ENCODE peak calls at places on chromosomes 11 and 22, in eight cellular contexts. A is A549; L is GM23248; C is IMR-90; U is fibroblast of mammary gland; F is small intestine; W is Jurkat, Clone E6-1; D is H7. R is an unnamed sample.

GRCh38 chr11:94832604-94833238 is 64.6 kb downstream of the AMOTL1 start:
- DNase-seq in F (no peak), L (no peak), A (no peak), D (no peak), C (no peak), U (no peak), W (no peak), R (no peak)

GRCh38 chr22:32951807-32952153 is 106.4 kb downstream of the SYN3 start:
- DNase-seq in F (no peak), U (no peak), W (no peak), L (no peak), C (no peak), D (no peak), A (no peak), R (no peak)

GRCh38 chr11:120877746-120878365 is 146.0 kb upstream of the TBCEL start:
- DNase-seq in U (no peak), L (no peak), D (no peak), A (no peak), F (no peak), W (no peak), C (no peak), R (no peak)

GRCh38 chr11:69830086-69830485 is 10.9 kb upstream of the FGF3 start:
- DNase-seq in C (no peak), D (no peak), L (no peak), U (no peak), F (no peak), A (no peak), W (no peak), R (no peak)

GRCh38 chr11:78893996-78894395 is 319.3 kb upstream of the NARS2 start:
- DNase-seq in W (no peak), F (no peak), A (no peak), U (no peak), C (no peak), L (no peak), D (no peak), R (no peak)

GRCh38 chr22:44272330-44272729 is 40.4 kb downstream of the SHISAL1 start:
- DNase-seq in W (no peak), D (peak; percentile 12), U (no peak), F (no peak), C (no peak), L (no peak), A (no peak), R (no peak)

GRCh38 chr22:35728639-35729308 is 11.1 kb downstream of the APOL5 start:
- DNase-seq in W (peak; percentile 17), C (no peak), F (peak; percentile 99), L (no peak), D (no peak), U (no peak), A (no peak), R (no peak)

GRCh38 chr22:39236321-39237275 is 8.2 kb downstream of the PDGFB start:
- DNase-seq in F (peak; percentile 33), A (no peak), U (no peak), C (no peak), L (no peak), W (peak; percentile 58), D (no peak), R (no peak)

GRCh38 chr11:34977039-34977906 is 60.9 kb downstream of the PDHX start:
- DNase-seq in C (peak; percentile 94), A (peak; percentile 19), F (no peak), L (peak; percentile 82), W (no peak), U (peak; percentile 83), D (no peak), R (no peak)

GRCh38 chr11:10637629-10638028 is 55.9 kb downstream of the IRAG1 start:
- DNase-seq in L (no peak), F (no peak), U (no peak), C (no peak), D (no peak), A (no peak), W (no peak), R (no peak)

DNA sequence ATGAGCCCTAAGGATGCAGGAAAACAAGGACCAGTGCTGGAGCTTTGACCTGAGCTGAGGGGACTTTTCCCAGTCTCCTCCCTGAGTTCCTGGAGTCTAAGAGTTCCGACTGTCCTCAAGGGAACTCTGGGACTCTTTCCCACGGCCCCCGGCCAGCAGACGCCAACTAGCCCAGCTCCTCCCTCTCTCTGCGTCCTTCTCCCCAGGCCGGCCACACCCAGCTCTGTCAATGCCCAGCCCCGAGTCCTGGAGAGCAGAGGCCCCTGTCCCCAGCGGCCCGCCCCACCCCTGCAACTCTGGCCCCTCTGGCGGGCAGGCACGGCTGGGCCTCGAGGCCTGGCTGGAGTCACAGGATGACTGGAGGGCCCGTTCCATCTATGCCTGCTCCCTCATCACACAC is 29.8 kb downstream of the NECTIN1 start:
- DNase-seq in L (peak; percentile 37), U (peak; percentile 57), F (peak; percentile 97), D (no peak), W (no peak), C (no peak), A (no peak), R (no peak)
- H3K4me3 ChIP-seq in L (no peak overlapping the region), U (no peak overlapping the region), F (no peak overlapping the region), D (no peak overlapping the region), W (no peak overlapping the region), C (no peak overlapping the region), A (no peak overlapping the region), R (no peak overlapping the region)

GRCh38 chr11:67371199-67371548 is 2.2 kb downstream of the CLCF1 start:
- DNase-seq in U (no peak), L (no peak), D (no peak), A (no peak), W (no peak), C (no peak), F (no peak), R (no peak)
- H3K4me3 ChIP-seq in U (peak overlapping the region; percentile 52), L (peak overlapping the region; percentile 81), D (no peak overlapping the region), A (peak overlapping the region; percentile 68), W (no peak overlapping the region), C (no peak overlapping the region), F (no peak overlapping the region), R (no peak overlapping the region)

GRCh38 chr11:125092669-125093068 is 18.8 kb downstream of the TMEM218 start:
- DNase-seq in U (no peak), W (no peak), D (peak; percentile 30), F (no peak), L (no peak), C (no peak), A (no peak), R (no peak)

GRCh38 chr11:125091877-125092664 is 19.4 kb downstream of the TMEM218 start:
- DNase-seq in D (peak; percentile 43), L (no peak), W (no peak), F (no peak), U (no peak), C (no peak), A (no peak), R (no peak)

GRCh38 chr11:125090816-125091215 is 20.6 kb downstream of the TMEM218 start:
- DNase-seq in F (no peak), A (no peak), L (no peak), D (no peak), C (no peak), U (no peak), W (no peak), R (no peak)

GRCh38 chr11:125093502-125093901 is 17.9 kb downstream of the TMEM218 start:
- DNase-seq in W (no peak), A (no peak), L (no peak), U (no peak), F (no peak), C (no peak), D (no peak), R (no peak)

DNA sequence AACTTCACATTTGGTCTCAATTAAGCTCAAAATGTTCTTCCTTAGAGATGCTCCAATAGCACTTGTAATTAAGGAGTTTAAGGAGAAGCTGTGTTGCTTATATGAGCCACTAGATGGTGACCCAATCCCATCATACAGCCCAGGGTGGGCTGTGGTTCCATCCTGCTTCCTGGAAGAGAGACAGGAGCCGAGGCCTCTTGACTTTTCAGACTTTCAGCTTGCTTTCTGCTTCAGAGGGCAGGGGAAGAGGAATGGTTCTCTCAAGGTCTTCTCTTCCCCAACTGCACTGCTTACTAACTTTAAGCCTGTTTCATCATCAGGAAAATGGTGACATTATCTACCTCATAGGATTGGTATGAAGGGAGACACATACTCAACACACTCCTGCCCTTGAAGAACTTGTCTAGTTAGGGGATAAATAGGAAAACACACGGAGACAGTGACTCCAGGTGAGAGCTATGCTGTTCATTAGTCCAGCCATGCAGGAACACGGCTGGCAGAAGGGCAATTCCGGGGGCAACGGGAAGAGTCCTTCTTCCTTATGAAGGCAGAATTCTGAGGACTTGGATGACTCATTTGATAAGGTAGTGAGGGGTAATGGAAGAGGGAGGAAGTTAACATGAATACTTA is 20.1 kb downstream of the TMEM218 start:
- DNase-seq in A (peak; percentile 33), D (peak; percentile 91), C (peak; percentile 77), U (peak; percentile 67), L (peak; percentile 74), W (peak; percentile 32), F (peak; percentile 12), R (peak; percentile 47)
- H3K4me3 ChIP-seq in A (no peak overlapping the region), D (no peak overlapping the region), C (no peak overlapping the region), U (no peak overlapping the region), L (no peak overlapping the region), W (no peak overlapping the region), F (no peak overlapping the region), R (no peak overlapping the region)

GRCh38 chr11:126062679-126063509 is at the start of gene CDON:
- DNase-seq in D (peak; percentile 100), U (peak; percentile 90), F (peak; percentile 93), L (peak; percentile 98), A (peak; percentile 95), W (peak; percentile 88), C (peak; percentile 87), R (peak; percentile 83)
- H3K4me3 ChIP-seq in D (peak within 1 kb of the TSS; percentile 68), U (peak within 1 kb of the TSS; percentile 61), F (peak within 1 kb of the TSS; percentile 64), L (peak within 1 kb of the TSS; percentile 80), A (peak within 1 kb of the TSS; percentile 87), W (peak within 1 kb of the TSS; percentile 54), C (peak within 1 kb of the TSS; percentile 61), R (peak within 1 kb of the TSS; percentile 71)

DNA sequence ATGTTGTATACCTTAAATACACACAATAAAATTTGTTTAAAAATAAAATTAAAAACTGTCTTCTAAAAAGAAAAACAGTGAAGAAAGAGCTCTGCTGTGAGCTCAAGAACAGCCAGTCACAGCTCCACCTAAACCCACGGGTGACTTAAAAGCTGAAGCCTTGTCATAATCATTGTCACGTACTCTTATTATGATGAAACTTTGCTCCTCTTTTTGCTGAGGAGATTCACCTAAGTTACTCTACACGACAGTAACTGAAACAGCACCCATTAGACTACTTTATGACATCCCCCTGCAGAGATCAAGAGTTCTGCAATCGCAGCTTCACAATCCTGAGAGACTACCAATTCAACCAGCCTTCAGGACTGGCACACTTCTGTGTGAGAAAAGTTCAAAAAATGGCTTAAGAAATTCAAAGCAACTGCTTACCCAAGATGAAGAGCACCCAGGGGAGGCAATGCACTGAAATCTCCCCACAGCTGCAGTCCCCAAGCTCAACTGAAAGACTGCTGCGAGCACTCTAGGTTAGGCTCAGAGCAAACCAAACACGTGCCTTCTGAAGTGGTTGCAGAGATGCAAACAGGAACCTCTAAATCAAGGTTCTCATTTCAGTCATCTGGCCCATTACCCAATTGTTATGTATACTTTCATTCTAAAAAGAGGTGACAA is at the start of gene JAML:
- DNase-seq in U (no peak), L (no peak), C (no peak), F (peak; percentile 45), W (peak; percentile 93), A (no peak), D (no peak), R (no peak)
- H3K4me3 ChIP-seq in U (no peak within 1 kb of the TSS), L (no peak within 1 kb of the TSS), C (no peak within 1 kb of the TSS), F (no peak within 1 kb of the TSS), W (peak within 1 kb of the TSS; percentile 6), A (no peak within 1 kb of the TSS), D (no peak within 1 kb of the TSS), R (no peak within 1 kb of the TSS)

GRCh38 chr22:26663374-26663923 is 6.1 kb downstream of the MIAT start:
- DNase-seq in F (no peak), A (no peak), D (no peak), W (no peak), L (no peak), C (no peak), U (no peak), R (no peak)
- H3K4me3 ChIP-seq in F (no peak overlapping the region), A (no peak overlapping the region), D (no peak overlapping the region), W (no peak overlapping the region), L (no peak overlapping the region), C (no peak overlapping the region), U (no peak overlapping the region), R (no peak overlapping the region)